ENCODE peak calls at places on chromosomes 7 and 10, in six cellular contexts. One of them, this sample, is unnamed.

GRCh38 chr10:122254831-122255230 is 16.3 kb upstream of the BTBD16 start:
- DNase-seq in astrocyte of the spinal cord: no peak
- DNase-seq in activated naive CD8-positive, alpha-beta T cell treated with anti-CD3 and anti-CD28 coated beads, Interleukin-2, amount 50 U/mL, for 24 hours: no peak
- DNase-seq in heart left ventricle: no peak
- DNase-seq in ovary: no peak
- DNase-seq in SJSA1: no peak
- DNase-seq in this sample: no peak

GRCh38 chr7:133854739-133855138 is 272.4 kb upstream of the LRGUK start:
- DNase-seq in activated naive CD8-positive, alpha-beta T cell treated with anti-CD3 and anti-CD28 coated beads, Interleukin-2, amount 50 U/mL, for 24 hours: no peak
- DNase-seq in SJSA1: no peak
- DNase-seq in astrocyte of the spinal cord: peak
- DNase-seq in heart left ventricle: no peak
- DNase-seq in ovary: no peak
- DNase-seq in this sample: no peak

GRCh38 chr7:131302876-131303707 is 24.6 kb upstream of the MKLN1 start:
- DNase-seq in astrocyte of the spinal cord: peak
- DNase-seq in ovary: no peak
- DNase-seq in heart left ventricle: no peak
- DNase-seq in SJSA1: no peak
- DNase-seq in activated naive CD8-positive, alpha-beta T cell treated with anti-CD3 and anti-CD28 coated beads, Interleukin-2, amount 50 U/mL, for 24 hours: peak
- DNase-seq in this sample: peak

GRCh38 chr7:120877706-120878105 is 19.8 kb upstream of the TSPAN12 start:
- DNase-seq in SJSA1: no peak
- DNase-seq in activated naive CD8-positive, alpha-beta T cell treated with anti-CD3 and anti-CD28 coated beads, Interleukin-2, amount 50 U/mL, for 24 hours: no peak
- DNase-seq in heart left ventricle: no peak
- DNase-seq in astrocyte of the spinal cord: no peak
- DNase-seq in ovary: no peak
- DNase-seq in this sample: no peak

GRCh38 chr7:157859915-157860314 is 523.1 kb downstream of the DNAJB6 start:
- DNase-seq in activated naive CD8-positive, alpha-beta T cell treated with anti-CD3 and anti-CD28 coated beads, Interleukin-2, amount 50 U/mL, for 24 hours: no peak
- DNase-seq in heart left ventricle: no peak
- DNase-seq in astrocyte of the spinal cord: no peak
- DNase-seq in SJSA1: no peak
- DNase-seq in ovary: no peak
- DNase-seq in this sample: no peak

GRCh38 chr7:28005848-28006233 is 174.8 kb downstream of the JAZF1 start:
- DNase-seq in astrocyte of the spinal cord: no peak
- DNase-seq in ovary: no peak
- DNase-seq in SJSA1: no peak
- DNase-seq in activated naive CD8-positive, alpha-beta T cell treated with anti-CD3 and anti-CD28 coated beads, Interleukin-2, amount 50 U/mL, for 24 hours: no peak
- DNase-seq in heart left ventricle: no peak
- DNase-seq in this sample: no peak

GRCh38 chr10:62960416-62960815 is 144.2 kb upstream of the EGR2 start:
- DNase-seq in ovary: no peak
- DNase-seq in astrocyte of the spinal cord: peak
- DNase-seq in heart left ventricle: no peak
- DNase-seq in activated naive CD8-positive, alpha-beta T cell treated with anti-CD3 and anti-CD28 coated beads, Interleukin-2, amount 50 U/mL, for 24 hours: no peak
- DNase-seq in SJSA1: no peak
- DNase-seq in this sample: no peak

GRCh38 chr7:68245688-68246087 is 1249.1 kb downstream of the TYW1 start:
- DNase-seq in SJSA1: no peak
- DNase-seq in heart left ventricle: no peak
- DNase-seq in activated naive CD8-positive, alpha-beta T cell treated with anti-CD3 and anti-CD28 coated beads, Interleukin-2, amount 50 U/mL, for 24 hours: no peak
- DNase-seq in astrocyte of the spinal cord: no peak
- DNase-seq in ovary: no peak
- DNase-seq in this sample: no peak

GRCh38 chr7:7335909-7336308 is 153.6 kb downstream of the C1GALT1 start:
- DNase-seq in heart left ventricle: no peak
- DNase-seq in ovary: no peak
- DNase-seq in astrocyte of the spinal cord: no peak
- DNase-seq in SJSA1: no peak
- DNase-seq in activated naive CD8-positive, alpha-beta T cell treated with anti-CD3 and anti-CD28 coated beads, Interleukin-2, amount 50 U/mL, for 24 hours: no peak
- DNase-seq in this sample: no peak

GRCh38 chr7:138460176-138460648 is at the start of gene TRIM24:
- DNase-seq in ovary: no peak
- DNase-seq in astrocyte of the spinal cord: no peak
- DNase-seq in SJSA1: no peak
- DNase-seq in heart left ventricle: peak
- DNase-seq in activated naive CD8-positive, alpha-beta T cell treated with anti-CD3 and anti-CD28 coated beads, Interleukin-2, amount 50 U/mL, for 24 hours: no peak
- DNase-seq in this sample: peak

GRCh38 chr7:106867641-106868351 is 2.7 kb downstream of the PIK3CG start:
- DNase-seq in heart left ventricle: no peak
- DNase-seq in SJSA1: no peak
- DNase-seq in activated naive CD8-positive, alpha-beta T cell treated with anti-CD3 and anti-CD28 coated beads, Interleukin-2, amount 50 U/mL, for 24 hours: no peak
- DNase-seq in ovary: no peak
- DNase-seq in astrocyte of the spinal cord: no peak
- DNase-seq in this sample: no peak

GRCh38 chr10:22837771-22838170 is 90.1 kb upstream of the ARMC3 start:
- DNase-seq in astrocyte of the spinal cord: no peak
- DNase-seq in heart left ventricle: no peak
- DNase-seq in ovary: no peak
- DNase-seq in activated naive CD8-positive, alpha-beta T cell treated with anti-CD3 and anti-CD28 coated beads, Interleukin-2, amount 50 U/mL, for 24 hours: no peak
- DNase-seq in SJSA1: no peak
- DNase-seq in this sample: no peak

GRCh38 chr10:33703897-33704825 is 369.7 kb upstream of the NRP1 start:
- DNase-seq in activated naive CD8-positive, alpha-beta T cell treated with anti-CD3 and anti-CD28 coated beads, Interleukin-2, amount 50 U/mL, for 24 hours: no peak
- DNase-seq in heart left ventricle: no peak
- DNase-seq in SJSA1: no peak
- DNase-seq in astrocyte of the spinal cord: peak
- DNase-seq in ovary: no peak
- DNase-seq in this sample: no peak

GRCh38 chr7:108114117-108114841 is 15.9 kb downstream of the LAMB4 start:
- DNase-seq in astrocyte of the spinal cord: no peak
- DNase-seq in activated naive CD8-positive, alpha-beta T cell treated with anti-CD3 and anti-CD28 coated beads, Interleukin-2, amount 50 U/mL, for 24 hours: peak
- DNase-seq in SJSA1: no peak
- DNase-seq in heart left ventricle: no peak
- DNase-seq in ovary: no peak
- DNase-seq in this sample: peak

GRCh38 chr10:125101049-125101448 is 59.3 kb downstream of the CTBP2 start:
- DNase-seq in ovary: peak
- DNase-seq in SJSA1: no peak
- DNase-seq in astrocyte of the spinal cord: no peak
- DNase-seq in activated naive CD8-positive, alpha-beta T cell treated with anti-CD3 and anti-CD28 coated beads, Interleukin-2, amount 50 U/mL, for 24 hours: no peak
- DNase-seq in heart left ventricle: no peak
- DNase-seq in this sample: no peak

GRCh38 chr10:68647928-68648327 is 73.1 kb upstream of the CCAR1 start:
- DNase-seq in astrocyte of the spinal cord: peak
- DNase-seq in activated naive CD8-positive, alpha-beta T cell treated with anti-CD3 and anti-CD28 coated beads, Interleukin-2, amount 50 U/mL, for 24 hours: no peak
- DNase-seq in ovary: no peak
- DNase-seq in SJSA1: no peak
- DNase-seq in heart left ventricle: no peak
- DNase-seq in this sample: no peak

GRCh38 chr7:36119005-36119711 is 33.9 kb upstream of the EEPD1 start:
- DNase-seq in activated naive CD8-positive, alpha-beta T cell treated with anti-CD3 and anti-CD28 coated beads, Interleukin-2, amount 50 U/mL, for 24 hours: no peak
- DNase-seq in astrocyte of the spinal cord: peak
- DNase-seq in ovary: no peak
- DNase-seq in SJSA1: no peak
- DNase-seq in heart left ventricle: no peak
- DNase-seq in this sample: no peak

GRCh38 chr7:36048902-36049240 is 104.2 kb upstream of the EEPD1 start:
- DNase-seq in ovary: no peak
- DNase-seq in activated naive CD8-positive, alpha-beta T cell treated with anti-CD3 and anti-CD28 coated beads, Interleukin-2, amount 50 U/mL, for 24 hours: no peak
- DNase-seq in heart left ventricle: no peak
- DNase-seq in SJSA1: no peak
- DNase-seq in astrocyte of the spinal cord: no peak
- DNase-seq in this sample: no peak